ENCODE peak calls at places on chromosomes 4 and X, in eight cellular contexts. H is KG1, Z is K562, X is AML-193, G is mucosa of descending colon, J is kidney, O is fibroblast of the conjunctiva, S is ovary. T is an unnamed sample.
A peak's percentile ranks its signal among the peaks of the same experiment; 100 is the strongest.

GRCh38 chrX:130109429-130110378 is 593 bp downstream of the ELF4 start:
- DNase-seq in H (no peak), Z (peak; percentile 45), X (no peak), G (peak; percentile 29), J (peak; percentile 76), O (no peak), S (peak; percentile 70), T (peak; percentile 84)

GRCh38 chr4:161937151-161937550 is 226.6 kb downstream of the FSTL5 start:
- DNase-seq in H (no peak), Z (no peak), X (no peak), G (no peak), J (no peak), O (no peak), S (no peak), T (no peak)

GRCh38 chrX:46165411-46165810 is 379.8 kb downstream of the ZNF674 start:
- DNase-seq in H (no peak), Z (no peak), X (no peak), G (no peak), J (no peak), O (no peak), S (no peak), T (no peak)

GRCh38 chrX:18561020-18561419 is 110.9 kb downstream of the RS1 start:
- DNase-seq in H (no peak), Z (no peak), X (no peak), G (no peak), J (no peak), O (no peak), S (no peak), T (no peak)

GRCh38 chr4:176043838-176044588 is 21.6 kb upstream of the WDR17 start:
- DNase-seq in H (no peak), Z (no peak), X (no peak), G (no peak), J (no peak), O (no peak), S (no peak), T (peak; percentile 52)

GRCh38 chr4:2619459-2619858 is 83.0 kb downstream of the FAM193A start:
- DNase-seq in H (no peak), Z (no peak), X (no peak), G (no peak), J (no peak), O (no peak), S (no peak), T (no peak)

GRCh38 chrX:127459784-127460183 is 592.4 kb downstream of the ACTRT1 start:
- DNase-seq in H (no peak), Z (no peak), X (no peak), G (no peak), J (no peak), O (no peak), S (no peak), T (no peak)

GRCh38 chr4:81600511-81601269 is 129.0 kb upstream of the RASGEF1B start:
- DNase-seq in H (no peak), Z (no peak), X (no peak), G (no peak), J (peak; percentile 52), O (no peak), S (peak; percentile 39), T (no peak)

GRCh38 chr4:5204781-5205180 is 153.5 kb downstream of the STK32B start:
- DNase-seq in H (no peak), Z (no peak), X (no peak), G (peak; percentile 6), J (no peak), O (no peak), S (no peak), T (no peak)